ENCODE peak calls at places on chromosomes 2 and 18, in ten cellular contexts. O is astrocyte; C is heart left ventricle; Z is mammary epithelial cell; I is fibroblast of lung; L is lung; A is CD8-positive, alpha-beta memory T cell; P is cardiac muscle cell; Q is transverse colon; K is body of pancreas. B is an unnamed sample.
A peak's percentile ranks its signal among the peaks of the same experiment; 100 is the strongest.

GRCh38 chr2:241478166-241478565 is 30.2 kb downstream of the STK25 start:
- DNase-seq in O (no peak), K (no peak), L (no peak), Q (no peak), C (no peak), A (no peak), I (no peak), P (no peak), Z (no peak), B (no peak)

GRCh38 chr2:15809504-15809903 is 130.8 kb upstream of the MYCN start:
- DNase-seq in Z (no peak), K (no peak), L (no peak), P (no peak), Q (no peak), O (no peak), A (no peak), C (no peak), I (no peak), B (no peak)

GRCh38 chr2:231545105-231545902 is 15.1 kb upstream of the NMUR1 start:
- DNase-seq in L (peak; percentile 64), I (peak; percentile 79), Z (peak; percentile 26), A (peak; percentile 25), P (no peak), Q (peak; percentile 69), K (peak; percentile 64), C (peak; percentile 44), O (peak; percentile 83), B (peak; percentile 8)

GRCh38 chr18:74556166-74556565 is 21.9 kb downstream of the CNDP1 start:
- DNase-seq in O (no peak), L (no peak), C (no peak), Z (no peak), I (no peak), A (no peak), K (no peak), P (no peak), Q (no peak), B (no peak)

GRCh38 chr2:86622409-86622877 is 1.2 kb downstream of the RNF103 start:
- DNase-seq in I (peak; percentile 28), A (peak; percentile 11), O (no peak), Q (peak; percentile 50), P (peak; percentile 31), Z (peak; percentile 39), C (peak; percentile 16), L (peak; percentile 38), K (peak; percentile 57), B (peak; percentile 52)

GRCh38 chr2:109466674-109467575 is 146.8 kb downstream of the SEPTIN10 start:
- DNase-seq in C (no peak), A (no peak), I (peak; percentile 47), K (no peak), Z (peak; percentile 54), P (no peak), L (no peak), Q (peak; percentile 2), O (peak; percentile 63), B (peak; percentile 77)

GRCh38 chr2:11687736-11688135 is 17.7 kb upstream of the NTSR2 start:
- DNase-seq in O (no peak), I (no peak), C (no peak), Q (no peak), L (no peak), K (no peak), A (no peak), Z (no peak), P (no peak), B (no peak)

GRCh38 chr2:119028327-119029174 is 86.6 kb downstream of the MARCO start:
- DNase-seq in P (peak; percentile 37), Q (peak; percentile 18), C (no peak), K (peak; percentile 30), Z (peak; percentile 35), L (peak; percentile 46), I (peak; percentile 16), A (no peak), O (no peak), B (no peak)

GRCh38 chr2:238847841-238848565 is at the start of gene TWIST2:
- DNase-seq in O (peak; percentile 91), C (peak; percentile 66), P (no peak), L (peak; percentile 73), Q (peak; percentile 58), I (peak; percentile 95), A (no peak), Z (peak; percentile 78), K (peak; percentile 41), B (peak; percentile 40)

DNA sequence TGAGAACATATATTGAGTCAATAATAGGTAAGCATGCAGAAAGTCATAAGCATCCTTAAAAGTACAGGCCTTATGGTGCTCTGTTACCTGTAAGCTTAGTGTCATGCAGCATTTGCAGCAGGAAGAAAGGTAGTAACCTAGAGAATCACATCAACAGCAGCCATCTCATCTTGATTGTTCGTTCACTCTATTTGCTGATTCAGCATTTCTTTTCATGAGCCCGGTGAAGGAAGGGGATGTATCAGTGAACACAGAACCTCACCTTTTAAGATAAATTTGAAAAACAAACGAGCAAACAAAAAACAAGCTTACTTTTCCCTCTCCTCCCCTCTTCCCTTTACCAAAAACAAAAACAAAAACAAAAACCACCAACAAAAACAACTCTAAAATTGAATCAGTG is 89.9 kb downstream of the MIB1 start:
- DNase-seq in L (no peak), I (no peak), C (no peak), P (no peak), K (no peak), Q (no peak), Z (no peak), O (no peak), A (no peak), B (no peak)
- H3K27ac ChIP-seq in L (peak overlapping the region; percentile 90), I (no peak overlapping the region), C (peak overlapping the region; percentile 78), P (peak overlapping the region; percentile 96), K (no peak overlapping the region), Q (peak overlapping the region; percentile 73), Z (no peak overlapping the region), O (no peak overlapping the region), A (no peak overlapping the region), B (peak overlapping the region; percentile 75)

GRCh38 chr2:95310211-95310610 is 13.1 kb downstream of the KCNIP3 start:
- DNase-seq in Z (no peak), P (no peak), I (no peak), Q (no peak), L (no peak), O (no peak), K (no peak), A (no peak), C (no peak), B (peak; percentile 71)

GRCh38 chr2:95307878-95308277 is 10.7 kb downstream of the KCNIP3 start:
- DNase-seq in I (no peak), P (no peak), L (no peak), Z (no peak), K (no peak), C (no peak), O (no peak), Q (no peak), A (no peak), B (no peak)

GRCh38 chr2:95309599-95309998 is 12.5 kb downstream of the KCNIP3 start:
- DNase-seq in Q (no peak), C (no peak), P (no peak), K (no peak), A (no peak), L (no peak), O (no peak), I (no peak), Z (no peak), B (no peak)

GRCh38 chr2:95307036-95307435 is 9.9 kb downstream of the KCNIP3 start:
- DNase-seq in O (no peak), C (no peak), P (no peak), A (no peak), K (no peak), L (no peak), I (no peak), Z (no peak), Q (no peak), B (no peak)

DNA sequence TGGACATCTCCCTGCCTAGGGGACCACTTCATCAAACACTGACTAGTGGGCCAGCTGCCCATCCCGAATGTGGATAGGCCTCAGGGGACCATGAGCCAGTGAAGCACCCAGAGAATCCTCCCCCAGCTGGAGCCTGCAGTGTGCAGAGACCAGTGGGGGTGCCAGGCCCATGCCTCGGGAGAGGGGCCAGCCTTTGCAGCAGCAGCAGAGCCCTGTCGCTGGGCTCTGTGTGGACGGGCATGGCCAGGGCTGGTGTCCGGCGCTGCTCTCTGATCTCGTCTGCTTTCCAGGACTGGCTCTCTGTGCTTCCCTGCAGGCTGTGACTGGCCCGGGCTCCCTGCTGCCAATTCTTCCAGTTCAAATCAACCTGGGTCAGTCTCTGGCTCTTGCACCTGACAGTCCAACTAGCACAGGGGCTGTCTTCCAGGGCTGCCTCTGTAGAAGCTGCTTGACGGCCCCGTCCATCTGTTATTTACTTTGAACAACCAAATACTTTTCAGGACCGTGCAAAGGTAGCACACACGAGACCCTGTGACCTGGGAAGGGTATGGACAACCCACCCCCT is 11.4 kb downstream of the KCNIP3 start:
- DNase-seq in A (no peak), P (no peak), O (no peak), L (no peak), I (no peak), C (no peak), Q (no peak), K (no peak), Z (no peak), B (no peak)
- H3K9me3 ChIP-seq in A (no peaks in the 10 kb centered on the region), P (no peaks in the 10 kb centered on the region), O (no peaks in the 10 kb centered on the region), L (no peaks in the 10 kb centered on the region), I (no peaks in the 10 kb centered on the region), C (no peaks in the 10 kb centered on the region), Q (no peaks in the 10 kb centered on the region), K (no peaks in the 10 kb centered on the region), Z (no peaks in the 10 kb centered on the region), B (no peaks in the 10 kb centered on the region)

DNA sequence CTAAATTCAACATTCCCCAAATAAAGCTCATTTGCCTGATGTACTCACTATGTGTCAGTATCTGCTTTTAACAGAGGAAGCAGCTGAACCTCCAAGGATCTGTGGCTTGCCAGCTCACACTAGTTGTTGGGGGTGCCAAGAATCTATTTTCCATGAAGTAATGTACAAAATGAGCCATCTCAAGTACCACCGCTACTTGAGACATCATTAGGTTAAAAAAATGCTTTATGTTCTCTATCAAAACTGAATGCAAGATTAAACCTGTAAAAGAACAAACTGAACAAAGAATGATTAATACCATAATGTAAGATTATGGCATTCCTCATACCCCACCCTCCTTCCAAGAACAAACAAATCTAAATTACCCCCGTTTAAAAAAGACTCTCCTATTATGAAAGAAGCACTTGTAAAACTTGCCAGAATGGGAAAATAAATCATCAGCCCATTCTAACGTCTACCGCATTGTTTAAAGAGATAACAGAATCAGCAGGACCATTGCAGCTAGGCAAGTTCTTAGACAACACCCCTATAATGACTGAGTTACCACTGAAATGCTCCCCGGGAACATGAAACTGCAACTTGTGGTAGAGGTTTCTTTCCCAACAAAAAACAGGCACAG is 471.6 kb downstream of the DLGAP1 start:
- DNase-seq in Q (no peak), L (no peak), P (no peak), C (no peak), O (peak; percentile 97), Z (peak; percentile 97), A (no peak), I (peak; percentile 81), K (no peak), B (no peak)
- H3K27ac ChIP-seq in Q (no peak overlapping the region), L (no peak overlapping the region), P (no peak overlapping the region), C (no peak overlapping the region), O (peak overlapping the region; percentile 44), Z (peak overlapping the region; percentile 98), A (no peak overlapping the region), I (no peak overlapping the region), K (no peak overlapping the region), B (no peak overlapping the region)

DNA sequence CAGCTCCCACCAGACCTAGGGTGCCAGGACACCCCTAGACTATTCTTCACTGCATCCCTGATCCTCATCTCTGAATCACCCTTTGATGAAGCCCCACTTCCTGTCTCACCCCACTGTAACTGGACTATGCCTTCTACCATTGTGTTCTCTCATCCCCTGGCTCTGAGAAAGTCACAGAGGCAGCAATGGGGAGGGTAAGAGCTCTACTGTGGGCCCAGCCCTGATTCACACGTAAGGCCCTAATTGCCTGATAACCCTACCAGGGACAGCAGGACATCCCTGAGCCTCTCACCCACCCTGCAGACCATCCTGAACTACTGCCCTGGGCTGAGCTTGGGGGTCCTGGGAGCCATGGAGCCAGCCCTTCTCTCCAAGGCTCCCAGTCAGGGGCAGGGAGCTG is 1.5 kb upstream of the PROM2 start:
- DNase-seq in K (no peak), Q (no peak), C (no peak), A (no peak), I (no peak), O (no peak), Z (no peak), P (no peak), L (no peak), B (no peak)
- H3K9me3 ChIP-seq in K (no peaks in the 10 kb centered on the region), Q (no peaks in the 10 kb centered on the region), C (no peaks in the 10 kb centered on the region), A (no peaks in the 10 kb centered on the region), I (no peaks in the 10 kb centered on the region), O (no peaks in the 10 kb centered on the region), Z (no peaks in the 10 kb centered on the region), P (no peaks in the 10 kb centered on the region), L (no peaks in the 10 kb centered on the region), B (no peaks in the 10 kb centered on the region)